ENCODE peak calls at places on chromosomes 13 and 19, in eight cellular contexts. One of them, this sample, is unnamed.

GRCh38 chr13:27432612-27433210 is 8.3 kb downstream of the GTF3A start:
- DNase-seq in body of pancreas: no peak
- DNase-seq in lower lobe of right lung: no peak
- DNase-seq in GM06990: no peak
- DNase-seq in brain microvascular endothelial cell: no peak
- DNase-seq in Calu3: no peak
- DNase-seq in psoas muscle: no peak
- DNase-seq in Peyer's patch: no peak
- DNase-seq in this sample: no peak

GRCh38 chr19:53183146-53183545 is 10.0 kb downstream of the ZNF665 start:
- DNase-seq in Calu3: no peak
- DNase-seq in psoas muscle: no peak
- DNase-seq in GM06990: no peak
- DNase-seq in body of pancreas: no peak
- DNase-seq in brain microvascular endothelial cell: peak; percentile 88
- DNase-seq in lower lobe of right lung: no peak
- DNase-seq in Peyer's patch: no peak
- DNase-seq in this sample: no peak

GRCh38 chr19:6023085-6023682 is 45.2 kb upstream of the RANBP3 start:
- DNase-seq in Calu3: no peak
- DNase-seq in brain microvascular endothelial cell: peak; percentile 34
- DNase-seq in Peyer's patch: no peak
- DNase-seq in psoas muscle: no peak
- DNase-seq in GM06990: no peak
- DNase-seq in body of pancreas: no peak
- DNase-seq in lower lobe of right lung: peak; percentile 39
- DNase-seq in this sample: no peak

GRCh38 chr13:21240586-21240985 is 64.1 kb downstream of the MRPL57 start:
- DNase-seq in GM06990: no peak
- DNase-seq in brain microvascular endothelial cell: peak; percentile 20
- DNase-seq in lower lobe of right lung: no peak
- DNase-seq in body of pancreas: no peak
- DNase-seq in Calu3: no peak
- DNase-seq in psoas muscle: no peak
- DNase-seq in Peyer's patch: no peak
- DNase-seq in this sample: no peak

GRCh38 chr19:8036438-8037099 is 16.0 kb upstream of the CCL25 start:
- DNase-seq in Calu3: no peak
- DNase-seq in Peyer's patch: no peak
- DNase-seq in psoas muscle: no peak
- DNase-seq in body of pancreas: no peak
- DNase-seq in GM06990: no peak
- DNase-seq in lower lobe of right lung: no peak
- DNase-seq in brain microvascular endothelial cell: no peak
- DNase-seq in this sample: no peak

GRCh38 chr13:49927755-49928154 is 8.4 kb downstream of the SPRYD7 start:
- DNase-seq in Calu3: no peak
- DNase-seq in body of pancreas: no peak
- DNase-seq in lower lobe of right lung: no peak
- DNase-seq in psoas muscle: no peak
- DNase-seq in brain microvascular endothelial cell: peak; percentile 57
- DNase-seq in Peyer's patch: no peak
- DNase-seq in GM06990: no peak
- DNase-seq in this sample: no peak

GRCh38 chr13:48235100-48235813 is 2.3 kb downstream of the ITM2B start:
- DNase-seq in Calu3: peak; percentile 22
- DNase-seq in Peyer's patch: no peak
- DNase-seq in GM06990: peak; percentile 58
- DNase-seq in psoas muscle: no peak
- DNase-seq in lower lobe of right lung: peak; percentile 49
- DNase-seq in body of pancreas: peak; percentile 56
- DNase-seq in brain microvascular endothelial cell: no peak
- DNase-seq in this sample: peak; percentile 29

GRCh38 chr19:1133471-1133929 is 29.7 kb downstream of the GPX4 start:
- DNase-seq in lower lobe of right lung: peak; percentile 68
- DNase-seq in body of pancreas: no peak
- DNase-seq in GM06990: peak; percentile 83
- DNase-seq in Peyer's patch: peak; percentile 89
- DNase-seq in psoas muscle: no peak
- DNase-seq in Calu3: no peak
- DNase-seq in brain microvascular endothelial cell: no peak
- DNase-seq in this sample: peak; percentile 93

GRCh38 chr13:96089749-96090239 is at the start of gene HS6ST3:
- DNase-seq in psoas muscle: peak; percentile 20
- DNase-seq in Peyer's patch: no peak
- DNase-seq in lower lobe of right lung: no peak
- DNase-seq in body of pancreas: peak; percentile 84
- DNase-seq in GM06990: no peak
- DNase-seq in brain microvascular endothelial cell: no peak
- DNase-seq in Calu3: no peak
- DNase-seq in this sample: peak; percentile 50

GRCh38 chr13:53060840-53061485 is 32.4 kb downstream of the OLFM4 start:
- DNase-seq in Peyer's patch: no peak
- DNase-seq in Calu3: no peak
- DNase-seq in lower lobe of right lung: no peak
- DNase-seq in body of pancreas: no peak
- DNase-seq in GM06990: no peak
- DNase-seq in psoas muscle: no peak
- DNase-seq in brain microvascular endothelial cell: no peak
- DNase-seq in this sample: no peak

GRCh38 chr19:19405919-19406877 is 723 bp downstream of the GATAD2A start:
- DNase-seq in lower lobe of right lung: peak; percentile 76
- DNase-seq in GM06990: peak; percentile 56
- DNase-seq in body of pancreas: peak; percentile 49
- DNase-seq in Calu3: peak; percentile 42
- DNase-seq in psoas muscle: peak; percentile 62
- DNase-seq in brain microvascular endothelial cell: no peak
- DNase-seq in Peyer's patch: peak; percentile 56
- DNase-seq in this sample: peak; percentile 58

DNA sequence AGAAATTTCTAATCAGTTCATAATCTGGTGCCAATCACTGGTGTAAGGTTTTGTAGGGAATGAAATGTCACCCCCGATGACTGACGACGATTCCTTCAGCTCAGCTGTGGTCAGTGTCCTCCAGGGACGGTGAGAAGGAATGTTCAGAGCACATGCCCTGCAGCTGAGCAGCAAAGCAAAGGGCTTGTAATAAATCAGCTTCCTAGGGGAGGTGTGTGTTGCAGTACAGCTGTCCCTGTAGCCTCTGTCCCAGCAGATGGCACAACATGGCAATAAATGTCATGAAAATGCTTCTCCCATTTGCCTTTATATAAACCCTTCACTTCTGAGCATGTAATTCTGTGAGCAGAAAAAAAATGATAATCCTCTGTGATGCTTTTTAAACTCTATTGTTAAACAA is 102.4 kb downstream of the FAM216B start:
- DNase-seq in Calu3: peak; percentile 1
- DNase-seq in body of pancreas: peak; percentile 16
- DNase-seq in Peyer's patch: no peak
- DNase-seq in psoas muscle: no peak
- DNase-seq in GM06990: no peak
- DNase-seq in lower lobe of right lung: no peak
- DNase-seq in brain microvascular endothelial cell: peak; percentile 63
- DNase-seq in this sample: no peak
- TF ChIP-seq CTCF in Calu3: no peak
- TF ChIP-seq CTCF in body of pancreas: peak; percentile 29
- TF ChIP-seq CTCF in Peyer's patch: no peak
- TF ChIP-seq CTCF in psoas muscle: peak; percentile 22
- TF ChIP-seq CTCF in GM06990: no peak
- TF ChIP-seq CTCF in lower lobe of right lung: no peak
- TF ChIP-seq CTCF in brain microvascular endothelial cell: peak; percentile 44
- TF ChIP-seq CTCF in this sample: no peak

GRCh38 chr13:110638814-110639806 is 23.8 kb downstream of the NAXD start:
- DNase-seq in GM06990: no peak
- DNase-seq in lower lobe of right lung: no peak
- DNase-seq in psoas muscle: no peak
- DNase-seq in body of pancreas: no peak
- DNase-seq in Peyer's patch: no peak
- DNase-seq in brain microvascular endothelial cell: no peak
- DNase-seq in Calu3: no peak
- DNase-seq in this sample: no peak

GRCh38 chr13:110637747-110638146 is 22.4 kb downstream of the NAXD start:
- DNase-seq in body of pancreas: no peak
- DNase-seq in GM06990: no peak
- DNase-seq in Peyer's patch: no peak
- DNase-seq in brain microvascular endothelial cell: no peak
- DNase-seq in lower lobe of right lung: peak; percentile 36
- DNase-seq in psoas muscle: no peak
- DNase-seq in Calu3: no peak
- DNase-seq in this sample: no peak

GRCh38 chr13:110637275-110637674 is 21.9 kb downstream of the NAXD start:
- DNase-seq in brain microvascular endothelial cell: no peak
- DNase-seq in psoas muscle: no peak
- DNase-seq in body of pancreas: no peak
- DNase-seq in GM06990: no peak
- DNase-seq in lower lobe of right lung: no peak
- DNase-seq in Peyer's patch: no peak
- DNase-seq in Calu3: no peak
- DNase-seq in this sample: no peak

GRCh38 chr13:110636701-110637201 is 21.4 kb downstream of the NAXD start:
- DNase-seq in psoas muscle: no peak
- DNase-seq in Peyer's patch: no peak
- DNase-seq in GM06990: no peak
- DNase-seq in brain microvascular endothelial cell: no peak
- DNase-seq in Calu3: no peak
- DNase-seq in body of pancreas: no peak
- DNase-seq in lower lobe of right lung: peak; percentile 41
- DNase-seq in this sample: no peak

GRCh38 chr13:110638253-110638652 is 22.9 kb downstream of the NAXD start:
- DNase-seq in brain microvascular endothelial cell: no peak
- DNase-seq in psoas muscle: no peak
- DNase-seq in Calu3: no peak
- DNase-seq in Peyer's patch: no peak
- DNase-seq in lower lobe of right lung: peak; percentile 38
- DNase-seq in body of pancreas: no peak
- DNase-seq in GM06990: no peak
- DNase-seq in this sample: peak; percentile 22
- TF ChIP-seq CTCF in brain microvascular endothelial cell: no peak
- TF ChIP-seq CTCF in psoas muscle: no peak
- TF ChIP-seq CTCF in Calu3: no peak
- TF ChIP-seq CTCF in Peyer's patch: no peak
- TF ChIP-seq CTCF in lower lobe of right lung: no peak
- TF ChIP-seq CTCF in body of pancreas: no peak
- TF ChIP-seq CTCF in GM06990: no peak
- TF ChIP-seq CTCF in this sample: no peak

DNA sequence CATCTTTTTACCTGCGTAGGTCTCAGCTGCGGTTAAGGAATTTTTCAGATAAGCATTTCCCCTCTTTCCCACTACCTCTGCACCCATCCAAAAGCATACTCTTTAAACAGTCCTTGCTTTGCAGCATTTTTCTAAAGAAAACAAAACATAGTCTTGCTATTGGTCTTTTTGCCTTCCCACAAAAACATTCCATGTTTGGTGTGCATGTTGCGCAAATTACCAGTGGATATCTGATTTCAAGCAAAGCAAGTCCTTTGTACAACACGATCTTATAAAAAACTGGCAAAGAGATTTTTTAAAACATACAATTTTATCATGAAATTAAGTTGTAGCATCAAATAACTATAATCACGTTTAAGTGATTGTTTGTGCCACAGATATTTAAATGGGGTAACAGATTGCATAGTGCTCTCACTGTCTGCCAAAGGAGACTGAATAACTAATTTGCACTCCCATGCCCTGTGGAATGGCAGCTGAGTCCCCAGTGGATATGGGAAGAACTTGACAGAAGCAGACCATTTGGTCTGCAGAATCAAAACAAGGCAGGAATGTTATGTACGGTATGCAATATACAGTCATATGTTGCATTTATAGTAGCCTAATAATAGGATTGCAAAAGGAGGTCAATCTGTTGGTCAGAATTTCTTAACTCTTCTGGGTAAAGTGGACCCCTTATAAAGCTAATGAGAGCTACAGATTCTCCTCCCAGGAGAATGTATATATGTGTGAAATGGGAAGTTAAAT is 285.7 kb downstream of the TBC1D4 start:
- DNase-seq in Calu3: no peak
- DNase-seq in body of pancreas: no peak
- DNase-seq in brain microvascular endothelial cell: peak; percentile 73
- DNase-seq in lower lobe of right lung: no peak
- DNase-seq in GM06990: no peak
- DNase-seq in Peyer's patch: no peak
- DNase-seq in psoas muscle: no peak
- DNase-seq in this sample: no peak
- TF ChIP-seq CTCF in Calu3: no peak
- TF ChIP-seq CTCF in body of pancreas: no peak
- TF ChIP-seq CTCF in brain microvascular endothelial cell: peak; percentile 42
- TF ChIP-seq CTCF in lower lobe of right lung: no peak
- TF ChIP-seq CTCF in GM06990: no peak
- TF ChIP-seq CTCF in Peyer's patch: no peak
- TF ChIP-seq CTCF in psoas muscle: no peak
- TF ChIP-seq CTCF in this sample: no peak

GRCh38 chr19:31676271-31677004 is 327.2 kb upstream of the TSHZ3 start:
- DNase-seq in lower lobe of right lung: no peak
- DNase-seq in body of pancreas: no peak
- DNase-seq in GM06990: no peak
- DNase-seq in brain microvascular endothelial cell: no peak
- DNase-seq in Peyer's patch: no peak
- DNase-seq in Calu3: no peak
- DNase-seq in psoas muscle: no peak
- DNase-seq in this sample: no peak
- TF ChIP-seq CTCF in lower lobe of right lung: peak; percentile 44
- TF ChIP-seq CTCF in body of pancreas: no peak
- TF ChIP-seq CTCF in GM06990: no peak
- TF ChIP-seq CTCF in brain microvascular endothelial cell: no peak
- TF ChIP-seq CTCF in Peyer's patch: no peak
- TF ChIP-seq CTCF in Calu3: no peak
- TF ChIP-seq CTCF in psoas muscle: no peak
- TF ChIP-seq CTCF in this sample: no peak

GRCh38 chr13:43196750-43197149 is 173.4 kb downstream of the DNAJC15 start:
- DNase-seq in brain microvascular endothelial cell: no peak
- DNase-seq in lower lobe of right lung: no peak
- DNase-seq in body of pancreas: no peak
- DNase-seq in Calu3: no peak
- DNase-seq in psoas muscle: no peak
- DNase-seq in Peyer's patch: no peak
- DNase-seq in GM06990: no peak
- DNase-seq in this sample: no peak

GRCh38 chr13:43193789-43194188 is 170.4 kb downstream of the DNAJC15 start:
- DNase-seq in psoas muscle: no peak
- DNase-seq in brain microvascular endothelial cell: no peak
- DNase-seq in body of pancreas: no peak
- DNase-seq in Peyer's patch: no peak
- DNase-seq in Calu3: no peak
- DNase-seq in GM06990: no peak
- DNase-seq in lower lobe of right lung: no peak
- DNase-seq in this sample: no peak

GRCh38 chr13:43195112-43195511 is 171.7 kb downstream of the DNAJC15 start:
- DNase-seq in brain microvascular endothelial cell: no peak
- DNase-seq in GM06990: no peak
- DNase-seq in Calu3: no peak
- DNase-seq in body of pancreas: no peak
- DNase-seq in psoas muscle: no peak
- DNase-seq in lower lobe of right lung: no peak
- DNase-seq in Peyer's patch: no peak
- DNase-seq in this sample: no peak

GRCh38 chr13:43195551-43195950 is 172.2 kb downstream of the DNAJC15 start:
- DNase-seq in Calu3: no peak
- DNase-seq in GM06990: no peak
- DNase-seq in lower lobe of right lung: no peak
- DNase-seq in Peyer's patch: no peak
- DNase-seq in brain microvascular endothelial cell: no peak
- DNase-seq in body of pancreas: no peak
- DNase-seq in psoas muscle: no peak
- DNase-seq in this sample: peak; percentile 15

GRCh38 chr13:43196171-43196611 is 172.8 kb downstream of the DNAJC15 start:
- DNase-seq in Peyer's patch: no peak
- DNase-seq in psoas muscle: peak; percentile 23
- DNase-seq in Calu3: no peak
- DNase-seq in lower lobe of right lung: no peak
- DNase-seq in brain microvascular endothelial cell: no peak
- DNase-seq in body of pancreas: no peak
- DNase-seq in GM06990: no peak
- DNase-seq in this sample: no peak
- TF ChIP-seq CTCF in Peyer's patch: no peak
- TF ChIP-seq CTCF in psoas muscle: no peak
- TF ChIP-seq CTCF in Calu3: no peak
- TF ChIP-seq CTCF in lower lobe of right lung: no peak
- TF ChIP-seq CTCF in brain microvascular endothelial cell: peak; percentile 19
- TF ChIP-seq CTCF in body of pancreas: no peak
- TF ChIP-seq CTCF in GM06990: no peak
- TF ChIP-seq CTCF in this sample: no peak

This sample was measured in GM13976.